ENCODE peak calls at places on chromosomes 3 and 15, in eight cellular contexts. One of them, this sample, is unnamed.

GRCh38 chr3:185764168-185764988 is 60.5 kb downstream of the IGF2BP2 start:
- DNase-seq in psoas muscle: no peak
- DNase-seq in SK-MEL-5: peak; percentile 93
- DNase-seq in sciatic nerve: peak; percentile 63
- DNase-seq in activated CD4-positive, CD25-positive, alpha-beta regulatory T cell treated with anti-CD3 and anti-CD28 coated beads, Interleukin-2, amount 50 U/mL, for 72 hours: no peak
- DNase-seq in frontal cortex: no peak
- DNase-seq in esophagus muscularis mucosa: no peak
- DNase-seq in aorta: no peak
- DNase-seq in this sample: no peak

GRCh38 chr15:40838756-40839155 is 5.1 kb upstream of the SPINT1 start:
- DNase-seq in psoas muscle: peak; percentile 15
- DNase-seq in SK-MEL-5: no peak
- DNase-seq in sciatic nerve: no peak
- DNase-seq in activated CD4-positive, CD25-positive, alpha-beta regulatory T cell treated with anti-CD3 and anti-CD28 coated beads, Interleukin-2, amount 50 U/mL, for 72 hours: no peak
- DNase-seq in frontal cortex: no peak
- DNase-seq in esophagus muscularis mucosa: no peak
- DNase-seq in aorta: peak; percentile 2
- DNase-seq in this sample: no peak

GRCh38 chr15:76236350-76236749 is 74.9 kb downstream of the ETFA start:
- DNase-seq in psoas muscle: no peak
- DNase-seq in SK-MEL-5: no peak
- DNase-seq in sciatic nerve: no peak
- DNase-seq in activated CD4-positive, CD25-positive, alpha-beta regulatory T cell treated with anti-CD3 and anti-CD28 coated beads, Interleukin-2, amount 50 U/mL, for 72 hours: no peak
- DNase-seq in frontal cortex: no peak
- DNase-seq in esophagus muscularis mucosa: no peak
- DNase-seq in aorta: no peak
- DNase-seq in this sample: peak; percentile 9

GRCh38 chr3:13015286-13016082 is 57.7 kb downstream of the IQSEC1 start:
- DNase-seq in psoas muscle: peak; percentile 72
- DNase-seq in SK-MEL-5: no peak
- DNase-seq in sciatic nerve: no peak
- DNase-seq in activated CD4-positive, CD25-positive, alpha-beta regulatory T cell treated with anti-CD3 and anti-CD28 coated beads, Interleukin-2, amount 50 U/mL, for 72 hours: peak; percentile 57
- DNase-seq in frontal cortex: no peak
- DNase-seq in esophagus muscularis mucosa: no peak
- DNase-seq in aorta: peak; percentile 80
- DNase-seq in this sample: no peak

GRCh38 chr3:100207886-100208285 is 52.9 kb upstream of the TBC1D23 start:
- DNase-seq in psoas muscle: no peak
- DNase-seq in SK-MEL-5: no peak
- DNase-seq in sciatic nerve: no peak
- DNase-seq in activated CD4-positive, CD25-positive, alpha-beta regulatory T cell treated with anti-CD3 and anti-CD28 coated beads, Interleukin-2, amount 50 U/mL, for 72 hours: no peak
- DNase-seq in frontal cortex: no peak
- DNase-seq in esophagus muscularis mucosa: peak; percentile 55
- DNase-seq in aorta: no peak
- DNase-seq in this sample: no peak

GRCh38 chr3:40877651-40878463 is 321.4 kb upstream of the CTNNB1 start:
- DNase-seq in psoas muscle: peak; percentile 65
- DNase-seq in SK-MEL-5: no peak
- DNase-seq in sciatic nerve: peak; percentile 77
- DNase-seq in activated CD4-positive, CD25-positive, alpha-beta regulatory T cell treated with anti-CD3 and anti-CD28 coated beads, Interleukin-2, amount 50 U/mL, for 72 hours: no peak
- DNase-seq in frontal cortex: peak; percentile 18
- DNase-seq in esophagus muscularis mucosa: no peak
- DNase-seq in aorta: peak; percentile 91
- DNase-seq in this sample: peak; percentile 72

GRCh38 chr3:165259518-165260193 is 63.5 kb upstream of the SLITRK3 start:
- DNase-seq in psoas muscle: no peak
- DNase-seq in SK-MEL-5: no peak
- DNase-seq in sciatic nerve: no peak
- DNase-seq in activated CD4-positive, CD25-positive, alpha-beta regulatory T cell treated with anti-CD3 and anti-CD28 coated beads, Interleukin-2, amount 50 U/mL, for 72 hours: no peak
- DNase-seq in frontal cortex: no peak
- DNase-seq in esophagus muscularis mucosa: no peak
- DNase-seq in aorta: no peak
- DNase-seq in this sample: no peak

GRCh38 chr3:67048716-67049076 is 50.6 kb downstream of the KBTBD8 start:
- DNase-seq in psoas muscle: no peak
- DNase-seq in SK-MEL-5: no peak
- DNase-seq in sciatic nerve: no peak
- DNase-seq in activated CD4-positive, CD25-positive, alpha-beta regulatory T cell treated with anti-CD3 and anti-CD28 coated beads, Interleukin-2, amount 50 U/mL, for 72 hours: no peak
- DNase-seq in frontal cortex: no peak
- DNase-seq in esophagus muscularis mucosa: no peak
- DNase-seq in aorta: no peak
- DNase-seq in this sample: no peak

GRCh38 chr15:45642203-45642932 is 7.5 kb downstream of the SQOR start:
- DNase-seq in psoas muscle: peak; percentile 57
- DNase-seq in SK-MEL-5: no peak
- DNase-seq in sciatic nerve: no peak
- DNase-seq in activated CD4-positive, CD25-positive, alpha-beta regulatory T cell treated with anti-CD3 and anti-CD28 coated beads, Interleukin-2, amount 50 U/mL, for 72 hours: no peak
- DNase-seq in frontal cortex: no peak
- DNase-seq in esophagus muscularis mucosa: no peak
- DNase-seq in aorta: peak; percentile 82
- DNase-seq in this sample: no peak

GRCh38 chr15:89828324-89829145 is 13.9 kb upstream of the ANPEP start:
- DNase-seq in psoas muscle: peak; percentile 77
- DNase-seq in SK-MEL-5: no peak
- DNase-seq in sciatic nerve: peak; percentile 73
- DNase-seq in activated CD4-positive, CD25-positive, alpha-beta regulatory T cell treated with anti-CD3 and anti-CD28 coated beads, Interleukin-2, amount 50 U/mL, for 72 hours: no peak
- DNase-seq in frontal cortex: no peak
- DNase-seq in esophagus muscularis mucosa: no peak
- DNase-seq in aorta: peak; percentile 80
- DNase-seq in this sample: no peak

GRCh38 chr3:37641556-37641955 is 220.1 kb upstream of the CTDSPL start:
- DNase-seq in psoas muscle: no peak
- DNase-seq in SK-MEL-5: no peak
- DNase-seq in sciatic nerve: no peak
- DNase-seq in activated CD4-positive, CD25-positive, alpha-beta regulatory T cell treated with anti-CD3 and anti-CD28 coated beads, Interleukin-2, amount 50 U/mL, for 72 hours: no peak
- DNase-seq in frontal cortex: no peak
- DNase-seq in esophagus muscularis mucosa: no peak
- DNase-seq in aorta: no peak
- DNase-seq in this sample: no peak

GRCh38 chr3:156693166-156693565 is 18.8 kb downstream of the TIPARP start:
- DNase-seq in psoas muscle: no peak
- DNase-seq in SK-MEL-5: no peak
- DNase-seq in sciatic nerve: no peak
- DNase-seq in activated CD4-positive, CD25-positive, alpha-beta regulatory T cell treated with anti-CD3 and anti-CD28 coated beads, Interleukin-2, amount 50 U/mL, for 72 hours: no peak
- DNase-seq in frontal cortex: no peak
- DNase-seq in esophagus muscularis mucosa: no peak
- DNase-seq in aorta: no peak
- DNase-seq in this sample: no peak

GRCh38 chr3:89232155-89232554 is 124.7 kb downstream of the EPHA3 start:
- DNase-seq in psoas muscle: no peak
- DNase-seq in SK-MEL-5: no peak
- DNase-seq in sciatic nerve: no peak
- DNase-seq in activated CD4-positive, CD25-positive, alpha-beta regulatory T cell treated with anti-CD3 and anti-CD28 coated beads, Interleukin-2, amount 50 U/mL, for 72 hours: no peak
- DNase-seq in frontal cortex: no peak
- DNase-seq in esophagus muscularis mucosa: no peak
- DNase-seq in aorta: no peak
- DNase-seq in this sample: no peak

GRCh38 chr3:16741103-16741758 is 136.0 kb upstream of the DAZL start:
- DNase-seq in psoas muscle: no peak
- DNase-seq in SK-MEL-5: no peak
- DNase-seq in sciatic nerve: no peak
- DNase-seq in activated CD4-positive, CD25-positive, alpha-beta regulatory T cell treated with anti-CD3 and anti-CD28 coated beads, Interleukin-2, amount 50 U/mL, for 72 hours: no peak
- DNase-seq in frontal cortex: no peak
- DNase-seq in esophagus muscularis mucosa: no peak
- DNase-seq in aorta: no peak
- DNase-seq in this sample: no peak

GRCh38 chr3:88936837-88937236 is 170.6 kb upstream of the EPHA3 start:
- DNase-seq in psoas muscle: no peak
- DNase-seq in SK-MEL-5: no peak
- DNase-seq in sciatic nerve: no peak
- DNase-seq in activated CD4-positive, CD25-positive, alpha-beta regulatory T cell treated with anti-CD3 and anti-CD28 coated beads, Interleukin-2, amount 50 U/mL, for 72 hours: no peak
- DNase-seq in frontal cortex: no peak
- DNase-seq in esophagus muscularis mucosa: no peak
- DNase-seq in aorta: no peak
- DNase-seq in this sample: no peak

This sample was measured in globus pallidus.